ENCODE peak calls at places on chromosomes 5 and 9, in five cellular contexts. V is HCT116, M is H1, I is SK-N-SH, P is K562. Y is an unnamed sample.

GRCh38 chr9:95764490-95764889 is 111.0 kb upstream of the ERCC6L2 start:
- DNase-seq in V (no peak), M (no peak), I (no peak), P (no peak), Y (no peak)

GRCh38 chr5:151886741-151887261 is 37.9 kb downstream of the GLRA1 start:
- DNase-seq in V (no peak), M (no peak), I (no peak), P (no peak), Y (no peak)

GRCh38 chr9:75265525-75265972 is 177.2 kb downstream of the OSTF1 start:
- DNase-seq in V (peak; percentile 15), M (peak; percentile 7), I (peak; percentile 28), P (peak; percentile 35), Y (peak; percentile 5)

GRCh38 chr9:122302541-122302940 is 37.9 kb downstream of the MRRF start:
- DNase-seq in V (no peak), M (no peak), I (no peak), P (no peak), Y (no peak)

GRCh38 chr5:73701566-73701965 is 75.6 kb downstream of the ARHGEF28 start:
- DNase-seq in V (no peak), M (no peak), I (no peak), P (no peak), Y (no peak)

GRCh38 chr5:15752886-15753285 is 252.9 kb downstream of the FBXL7 start:
- DNase-seq in V (no peak), M (no peak), I (no peak), P (no peak), Y (no peak)

GRCh38 chr9:123335227-123335985 is 20.6 kb upstream of the CRB2 start:
- DNase-seq in V (no peak), M (no peak), I (no peak), P (peak; percentile 57), Y (no peak)

GRCh38 chr5:31854181-31854624 is 215.3 kb downstream of the PDZD2 start:
- DNase-seq in V (no peak), M (peak; percentile 38), I (no peak), P (no peak), Y (no peak)

GRCh38 chr9:91949946-91950664 is at the start of gene ROR2:
- DNase-seq in V (peak; percentile 37), M (no peak), I (peak; percentile 96), P (peak; percentile 89), Y (no peak)

GRCh38 chr5:61089351-61089750 is 72.9 kb downstream of the SMIM15 start:
- DNase-seq in V (no peak), M (no peak), I (no peak), P (no peak), Y (no peak)

GRCh38 chr9:14080940-14081621 is 232.9 kb downstream of the NFIB start:
- DNase-seq in V (no peak), M (no peak), I (no peak), P (no peak), Y (no peak)

GRCh38 chr9:106286249-106286648 is 576.7 kb upstream of the ZNF462 start:
- DNase-seq in V (no peak), M (peak; percentile 17), I (peak; percentile 39), P (no peak), Y (peak; percentile 17)

GRCh38 chr5:59893061-59893435 is 478 bp downstream of the PDE4D start:
- DNase-seq in V (no peak), M (no peak), I (no peak), P (no peak), Y (no peak)

GRCh38 chr5:59897075-59897474 is 3.5 kb upstream of the PDE4D start:
- DNase-seq in V (no peak), M (no peak), I (no peak), P (no peak), Y (no peak)

DNA sequence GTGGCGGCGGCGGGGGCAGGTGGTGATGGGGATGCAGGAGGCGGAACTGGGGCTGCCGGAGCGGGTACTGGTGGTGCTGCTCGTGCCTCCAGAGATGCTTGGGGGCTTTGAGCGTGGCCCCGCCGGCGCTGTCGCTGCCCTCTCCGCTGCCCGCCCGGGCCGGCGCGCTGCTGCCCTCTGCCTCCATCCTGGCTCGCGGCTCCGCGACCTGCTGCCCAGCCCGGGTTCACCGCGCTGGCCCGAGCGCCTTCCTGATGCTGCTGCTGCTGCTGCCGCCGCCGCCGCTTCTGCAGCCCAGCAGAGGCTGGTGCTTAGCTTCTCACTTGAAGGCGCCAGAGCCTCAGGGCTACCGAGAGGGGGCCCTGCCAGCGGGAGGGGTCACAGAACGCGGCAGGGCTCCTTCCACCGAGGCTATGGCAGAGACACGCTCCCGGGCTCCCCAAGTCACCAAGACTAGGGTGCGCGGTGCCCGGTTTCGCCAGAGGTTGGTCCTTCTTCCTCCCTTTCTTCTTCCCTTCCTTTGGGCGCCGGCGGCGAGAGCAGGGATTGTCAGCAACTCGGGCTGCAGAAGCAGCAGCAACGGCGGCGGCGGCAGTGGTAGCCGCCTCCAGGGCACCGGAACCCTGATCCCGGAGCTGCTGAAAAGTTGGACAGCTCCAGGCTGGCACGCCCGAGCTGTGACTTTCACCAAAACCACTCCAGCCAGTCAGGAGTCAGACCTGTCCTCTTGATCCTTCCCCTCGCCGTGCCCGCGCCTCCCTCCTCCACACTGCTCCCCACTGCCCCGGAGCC is at the start of gene PDE4D:
- DNase-seq in V (no peak), M (peak; percentile 61), I (peak; percentile 83), P (no peak), Y (no peak)
- H3K4me3 ChIP-seq in V (no peak within 1 kb of the TSS), M (peak within 1 kb of the TSS; percentile 48), I (peak within 1 kb of the TSS; percentile 66), P (no peak within 1 kb of the TSS), Y (peak within 1 kb of the TSS; percentile 32)

GRCh38 chr5:160555836-160556660 is 134.4 kb downstream of the PTTG1 start:
- DNase-seq in V (no peak), M (no peak), I (no peak), P (no peak), Y (no peak)
- TF ChIP-seq SIN3A in V (no peak), M (no peak), I (no peak), P (no peak), Y (no peak)

GRCh38 chr9:127543973-127544533 is 68.0 kb upstream of the STXBP1 start:
- DNase-seq in V (no peak), M (no peak), I (no peak), P (no peak), Y (no peak)
- H3K4me3 ChIP-seq in V (no peak overlapping the region), M (no peak overlapping the region), I (no peak overlapping the region), P (no peak overlapping the region), Y (no peak overlapping the region)

GRCh38 chr5:6554812-6555211 is 78.0 kb downstream of the NSUN2 start:
- DNase-seq in V (no peak), M (no peak), I (no peak), P (no peak), Y (no peak)

GRCh38 chr5:6553986-6554385 is 78.9 kb downstream of the NSUN2 start:
- DNase-seq in V (no peak), M (no peak), I (no peak), P (no peak), Y (no peak)

GRCh38 chr5:6557807-6558575 is 74.9 kb downstream of the NSUN2 start:
- DNase-seq in V (no peak), M (no peak), I (no peak), P (no peak), Y (no peak)

GRCh38 chr5:6556802-6557102 is 76.1 kb downstream of the NSUN2 start:
- DNase-seq in V (no peak), M (no peak), I (no peak), P (no peak), Y (no peak)

DNA sequence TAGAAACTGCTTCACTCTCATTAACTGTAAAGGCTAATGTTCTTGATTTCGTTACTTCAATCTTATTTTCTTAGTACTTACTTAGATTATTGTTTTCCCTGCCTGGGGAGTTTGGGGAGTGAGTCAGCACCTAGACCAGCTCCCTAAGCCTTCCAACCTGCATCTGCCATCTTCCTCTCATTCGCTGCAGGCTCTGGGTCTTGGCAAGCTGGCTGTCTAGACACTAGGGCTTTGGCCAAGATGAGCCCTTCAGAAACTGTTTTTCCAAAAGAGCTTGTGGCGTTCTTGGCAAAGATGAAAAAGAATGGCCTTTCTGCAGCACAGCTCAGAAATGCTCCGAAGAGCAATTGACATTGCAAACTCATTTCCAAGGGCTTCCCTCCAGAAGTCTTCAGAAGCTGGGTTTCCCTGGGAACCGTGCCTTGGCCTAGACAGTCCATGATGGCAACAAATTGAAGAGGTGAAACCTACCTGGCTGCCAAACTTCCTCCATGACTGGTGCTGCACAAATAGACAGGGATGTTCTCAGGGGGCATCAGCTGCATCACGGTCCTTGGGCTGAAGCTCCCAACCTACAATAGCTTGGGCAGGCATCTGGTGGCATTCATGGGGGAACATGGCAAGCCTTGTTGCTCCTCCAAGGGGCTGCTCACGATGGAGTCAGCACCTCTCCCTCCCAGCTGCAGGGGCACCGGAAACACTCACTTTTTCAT is 76.6 kb downstream of the NSUN2 start:
- DNase-seq in V (no peak), M (no peak), I (no peak), P (no peak), Y (no peak)
- TF ChIP-seq SIN3A in V (no peak), M (no peak), I (no peak), P (no peak), Y (no peak)

GRCh38 chr5:59765446-59765845 is 128.1 kb downstream of the PDE4D start:
- DNase-seq in V (no peak), M (no peak), I (no peak), P (no peak), Y (no peak)
- H3K4me3 ChIP-seq in V (no peak overlapping the region), M (no peak overlapping the region), I (no peak overlapping the region), P (no peak overlapping the region), Y (no peak overlapping the region)

GRCh38 chr9:137725598-137725997 is 106.8 kb downstream of the EHMT1 start:
- DNase-seq in V (no peak), M (no peak), I (no peak), P (no peak), Y (no peak)

GRCh38 chr9:137724818-137725240 is 106.0 kb downstream of the EHMT1 start:
- DNase-seq in V (no peak), M (no peak), I (no peak), P (no peak), Y (no peak)

GRCh38 chr9:137723396-137724113 is 104.8 kb downstream of the EHMT1 start:
- DNase-seq in V (no peak), M (no peak), I (no peak), P (no peak), Y (no peak)

GRCh38 chr9:137722481-137722880 is 103.7 kb downstream of the EHMT1 start:
- DNase-seq in V (no peak), M (no peak), I (no peak), P (no peak), Y (no peak)

GRCh38 chr9:137724114-137724445 is 105.3 kb downstream of the EHMT1 start:
- DNase-seq in V (no peak), M (peak; percentile 61), I (no peak), P (peak; percentile 40), Y (no peak)
- TF ChIP-seq SIN3A in V (no peak), M (no peak), I (no peak), P (no peak), Y (no peak)

GRCh38 chr5:17882760-17883488 is 248.7 kb downstream of the TAF11L14 start:
- DNase-seq in V (no peak), M (peak; percentile 13), I (no peak), P (no peak), Y (no peak)
- H3K4me3 ChIP-seq in V (no peak overlapping the region), M (no peak overlapping the region), I (no peak overlapping the region), P (no peak overlapping the region), Y (no peak overlapping the region)

Y was measured in Panc1.